ENCODE peak calls at places on chromosomes 16 and 17, in five cellular contexts. One of them, this sample, is unnamed.

GRCh38 chr17:31385428-31386285 is 5.8 kb upstream of the RAB11FIP4 start:
- DNase-seq in cardiac muscle cell: no peak
- DNase-seq in lower leg skin: peak
- DNase-seq in Peyer's patch: no peak
- DNase-seq in left ventricle myocardium inferior: no peak
- DNase-seq in this sample: no peak

GRCh38 chr17:82215095-82215971 is 2.7 kb upstream of the CCDC57 start:
- DNase-seq in cardiac muscle cell: peak
- DNase-seq in left ventricle myocardium inferior: no peak
- DNase-seq in lower leg skin: peak
- DNase-seq in Peyer's patch: no peak
- DNase-seq in this sample: peak

GRCh38 chr17:61337247-61337812 is 62.3 kb upstream of the TBX2 start:
- DNase-seq in lower leg skin: no peak
- DNase-seq in cardiac muscle cell: no peak
- DNase-seq in left ventricle myocardium inferior: no peak
- DNase-seq in Peyer's patch: no peak
- DNase-seq in this sample: no peak

GRCh38 chr16:85199069-85199725 is 86.9 kb upstream of the CIBAR2 start:
- DNase-seq in left ventricle myocardium inferior: no peak
- DNase-seq in cardiac muscle cell: no peak
- DNase-seq in lower leg skin: no peak
- DNase-seq in Peyer's patch: no peak
- DNase-seq in this sample: no peak

GRCh38 chr16:65120811-65121721 is 797 bp downstream of the CDH11 start:
- DNase-seq in left ventricle myocardium inferior: peak
- DNase-seq in cardiac muscle cell: peak
- DNase-seq in Peyer's patch: no peak
- DNase-seq in lower leg skin: peak
- DNase-seq in this sample: no peak

GRCh38 chr16:14074544-14074943 is 3.4 kb downstream of the MRTFB start:
- DNase-seq in left ventricle myocardium inferior: no peak
- DNase-seq in lower leg skin: no peak
- DNase-seq in cardiac muscle cell: no peak
- DNase-seq in Peyer's patch: no peak
- DNase-seq in this sample: no peak

GRCh38 chr17:73510981-73511442 is 133.2 kb downstream of the SDK2 start:
- DNase-seq in cardiac muscle cell: no peak
- DNase-seq in Peyer's patch: no peak
- DNase-seq in left ventricle myocardium inferior: no peak
- DNase-seq in lower leg skin: no peak
- DNase-seq in this sample: no peak

GRCh38 chr16:8258523-8258922 is 331.8 kb downstream of the TMEM114 start:
- DNase-seq in Peyer's patch: no peak
- DNase-seq in lower leg skin: no peak
- DNase-seq in cardiac muscle cell: no peak
- DNase-seq in left ventricle myocardium inferior: no peak
- DNase-seq in this sample: no peak

GRCh38 chr16:85017151-85017550 is 5.8 kb upstream of the ZDHHC7 start:
- DNase-seq in lower leg skin: no peak
- DNase-seq in Peyer's patch: no peak
- DNase-seq in left ventricle myocardium inferior: no peak
- DNase-seq in cardiac muscle cell: peak
- DNase-seq in this sample: peak

GRCh38 chr16:77404823-77405222 is 30.0 kb downstream of the ADAMTS18 start:
- DNase-seq in left ventricle myocardium inferior: no peak
- DNase-seq in lower leg skin: no peak
- DNase-seq in Peyer's patch: no peak
- DNase-seq in cardiac muscle cell: no peak
- DNase-seq in this sample: no peak

GRCh38 chr17:77869041-77869595 is 89.4 kb upstream of the TNRC6C start:
- DNase-seq in cardiac muscle cell: no peak
- DNase-seq in left ventricle myocardium inferior: no peak
- DNase-seq in Peyer's patch: no peak
- DNase-seq in lower leg skin: no peak
- DNase-seq in this sample: no peak

GRCh38 chr16:31700200-31700529 is 172.5 kb downstream of the AHSP start:
- DNase-seq in cardiac muscle cell: no peak
- DNase-seq in lower leg skin: no peak
- DNase-seq in left ventricle myocardium inferior: no peak
- DNase-seq in Peyer's patch: no peak
- DNase-seq in this sample: no peak

GRCh38 chr16:89084814-89085612 is 8.6 kb upstream of the ACSF3 start:
- DNase-seq in lower leg skin: no peak
- DNase-seq in Peyer's patch: no peak
- DNase-seq in cardiac muscle cell: no peak
- DNase-seq in left ventricle myocardium inferior: no peak
- DNase-seq in this sample: no peak

GRCh38 chr16:21283521-21284289 is 5.6 kb upstream of the CRYM start:
- DNase-seq in Peyer's patch: peak
- DNase-seq in cardiac muscle cell: peak
- DNase-seq in left ventricle myocardium inferior: peak
- DNase-seq in lower leg skin: peak
- DNase-seq in this sample: no peak

GRCh38 chr16:9297437-9298113 is 206.1 kb downstream of the HAPSTR1 start:
- DNase-seq in Peyer's patch: no peak
- DNase-seq in left ventricle myocardium inferior: no peak
- DNase-seq in cardiac muscle cell: no peak
- DNase-seq in lower leg skin: no peak
- DNase-seq in this sample: no peak

DNA sequence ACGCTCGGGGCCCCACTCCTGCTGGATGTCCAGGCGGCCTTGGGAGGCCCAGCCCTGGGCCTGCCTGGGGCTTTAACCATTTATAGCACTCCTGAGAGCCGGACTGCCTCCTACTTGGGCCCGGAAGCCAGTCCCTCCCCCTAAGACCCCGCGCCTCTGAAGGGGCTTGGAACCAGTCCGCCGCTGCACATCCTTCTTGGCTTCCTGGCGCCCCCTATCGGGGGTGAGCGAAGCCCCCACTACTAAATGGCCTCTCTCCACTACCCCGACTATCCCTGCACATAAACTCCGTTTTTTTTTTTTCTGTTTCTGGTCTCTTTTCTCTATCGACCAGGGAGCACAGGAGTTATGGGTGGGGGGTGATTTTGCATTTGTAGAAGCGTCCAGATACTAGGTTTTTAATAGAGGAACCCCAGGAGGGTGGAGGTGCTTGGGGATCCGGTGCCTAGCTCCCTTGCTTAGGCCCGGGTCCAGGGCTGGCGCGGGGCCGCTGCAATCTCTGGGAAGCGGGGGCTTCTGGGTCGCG is 633 bp upstream of the NOL3 start:
- DNase-seq in left ventricle myocardium inferior: no peak
- DNase-seq in lower leg skin: no peak
- DNase-seq in cardiac muscle cell: peak
- DNase-seq in Peyer's patch: no peak
- DNase-seq in this sample: peak
- TF ChIP-seq CTCF in left ventricle myocardium inferior: peak
- TF ChIP-seq CTCF in lower leg skin: no peak
- TF ChIP-seq CTCF in cardiac muscle cell: peak
- TF ChIP-seq CTCF in Peyer's patch: peak
- TF ChIP-seq CTCF in this sample: peak

DNA sequence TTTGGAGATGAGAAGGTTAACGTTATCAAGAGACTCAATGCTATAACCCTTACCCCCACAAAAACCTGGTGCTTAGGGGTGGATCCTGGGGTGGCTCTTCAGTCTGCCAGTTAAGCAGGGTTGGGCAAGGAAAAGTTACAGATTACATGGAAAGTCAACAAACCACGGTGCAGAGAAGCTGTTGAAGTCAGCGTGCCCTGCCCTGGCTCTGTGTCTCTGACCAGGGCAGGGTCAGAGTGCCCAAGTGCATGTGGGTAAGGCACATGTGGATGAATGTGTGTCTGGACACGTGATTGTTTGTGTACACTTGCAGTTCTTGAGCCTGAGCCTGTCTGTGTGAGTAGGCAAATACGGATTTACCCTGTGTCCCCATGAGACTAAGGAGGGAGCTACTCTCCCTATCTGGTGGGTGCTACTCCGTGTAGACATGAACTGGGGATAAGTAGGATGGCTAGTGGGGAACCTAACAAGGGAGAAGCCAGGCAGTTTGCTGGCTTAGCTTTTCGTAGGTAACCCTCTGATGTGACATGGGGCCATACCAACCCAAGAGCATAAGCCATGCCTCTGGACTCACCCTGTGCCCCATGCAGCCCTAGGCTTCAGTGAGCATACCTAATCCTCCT is 5.5 kb downstream of the IGFBP4 start:
- DNase-seq in lower leg skin: no peak
- DNase-seq in cardiac muscle cell: no peak
- DNase-seq in left ventricle myocardium inferior: no peak
- DNase-seq in Peyer's patch: no peak
- DNase-seq in this sample: no peak
- H3K4me3 ChIP-seq in lower leg skin: no peak
- H3K4me3 ChIP-seq in cardiac muscle cell: no peak
- H3K4me3 ChIP-seq in left ventricle myocardium inferior: peak
- H3K4me3 ChIP-seq in Peyer's patch: no peak
- H3K4me3 ChIP-seq in this sample: no peak

GRCh38 chr17:58632324-58633314 is 59.2 kb downstream of the TEX14 start:
- DNase-seq in left ventricle myocardium inferior: no peak
- DNase-seq in cardiac muscle cell: no peak
- DNase-seq in lower leg skin: no peak
- DNase-seq in Peyer's patch: no peak
- DNase-seq in this sample: no peak
- TF ChIP-seq CTCF in left ventricle myocardium inferior: no peak
- TF ChIP-seq CTCF in cardiac muscle cell: no peak
- TF ChIP-seq CTCF in lower leg skin: no peak
- TF ChIP-seq CTCF in Peyer's patch: no peak
- TF ChIP-seq CTCF in this sample: no peak

DNA sequence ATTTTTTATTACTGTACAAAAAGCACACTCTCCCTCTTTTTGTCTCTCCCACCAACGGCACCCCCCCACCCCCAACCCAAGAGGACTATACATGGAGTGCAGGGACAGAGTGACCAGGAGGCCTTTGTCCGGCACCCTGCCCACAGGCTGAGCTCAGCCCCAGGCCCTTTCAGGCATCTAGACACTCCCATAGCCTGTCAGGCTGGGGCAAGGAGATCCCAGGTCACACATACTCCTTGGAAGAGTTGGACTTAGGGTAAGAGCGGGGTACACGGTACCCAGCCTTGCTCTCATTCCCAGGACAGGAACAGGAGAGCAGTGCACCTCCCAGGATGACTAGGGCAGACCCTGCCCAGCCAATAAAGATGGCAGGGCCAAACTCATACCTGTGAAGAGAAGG is 2.1 kb downstream of the CLDN7 start:
- DNase-seq in lower leg skin: no peak
- DNase-seq in cardiac muscle cell: no peak
- DNase-seq in left ventricle myocardium inferior: no peak
- DNase-seq in Peyer's patch: no peak
- DNase-seq in this sample: no peak
- H3K4me3 ChIP-seq in lower leg skin: no peak
- H3K4me3 ChIP-seq in cardiac muscle cell: no peak
- H3K4me3 ChIP-seq in left ventricle myocardium inferior: no peak
- H3K4me3 ChIP-seq in Peyer's patch: peak
- H3K4me3 ChIP-seq in this sample: no peak

GRCh38 chr16:81450783-81451491 is 6.3 kb downstream of the CMIP start:
- DNase-seq in left ventricle myocardium inferior: no peak
- DNase-seq in Peyer's patch: no peak
- DNase-seq in cardiac muscle cell: no peak
- DNase-seq in lower leg skin: no peak
- DNase-seq in this sample: no peak
- TF ChIP-seq CTCF in left ventricle myocardium inferior: no peak
- TF ChIP-seq CTCF in Peyer's patch: no peak
- TF ChIP-seq CTCF in cardiac muscle cell: no peak
- TF ChIP-seq CTCF in lower leg skin: no peak
- TF ChIP-seq CTCF in this sample: no peak

DNA sequence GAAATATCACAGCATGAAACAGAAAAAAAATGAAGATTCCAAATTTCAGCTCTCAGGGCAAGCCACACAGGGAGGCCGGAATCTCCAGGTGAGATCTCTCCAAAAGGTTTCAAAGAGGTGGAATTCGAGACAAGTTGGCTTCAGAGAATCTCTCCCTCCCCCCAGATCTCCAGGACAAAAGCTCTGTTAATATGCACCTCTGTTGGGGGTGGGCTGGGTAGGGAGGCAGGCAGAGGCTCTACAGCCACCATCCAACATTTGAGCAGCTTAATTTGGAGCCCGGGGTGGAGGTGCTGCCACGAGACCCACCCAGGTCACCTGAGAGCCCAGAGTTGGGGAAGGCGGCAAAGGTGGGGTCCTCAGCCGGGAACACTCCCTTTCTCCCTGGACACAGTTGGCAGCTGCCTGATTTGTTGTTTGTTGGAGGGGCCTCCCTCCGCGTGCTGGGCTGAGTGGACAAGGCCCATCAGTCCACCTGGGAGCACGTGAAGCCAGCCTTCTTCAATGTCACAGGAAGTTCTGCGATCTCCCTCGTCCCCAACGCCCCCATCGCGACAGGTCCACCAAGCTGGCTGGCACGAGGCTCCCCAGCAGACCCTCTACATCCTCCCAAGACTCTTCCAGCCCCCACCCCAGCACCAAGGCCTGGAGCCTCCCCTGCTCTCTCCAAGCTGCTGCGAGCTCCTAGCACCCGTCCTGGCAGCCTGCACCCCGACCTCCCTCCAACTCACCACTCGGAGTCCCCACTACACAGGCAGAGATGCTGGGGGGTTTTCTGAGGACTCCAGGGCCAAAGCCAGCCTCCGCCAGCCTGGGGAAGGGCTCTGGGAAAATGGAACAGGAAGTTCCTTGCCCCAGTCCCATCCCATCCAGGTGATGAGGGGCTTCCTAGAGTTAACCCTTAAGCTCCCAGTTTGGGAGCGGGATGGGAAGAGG is at the start of gene ZSCAN10:
- DNase-seq in cardiac muscle cell: no peak
- DNase-seq in Peyer's patch: no peak
- DNase-seq in left ventricle myocardium inferior: no peak
- DNase-seq in lower leg skin: no peak
- DNase-seq in this sample: no peak
- H3K4me3 ChIP-seq in cardiac muscle cell: peak
- H3K4me3 ChIP-seq in Peyer's patch: peak
- H3K4me3 ChIP-seq in left ventricle myocardium inferior: peak
- H3K4me3 ChIP-seq in lower leg skin: no peak
- H3K4me3 ChIP-seq in this sample: peak

GRCh38 chr16:57516176-57516725 is 20.1 kb downstream of the CCDC102A start:
- DNase-seq in Peyer's patch: no peak
- DNase-seq in left ventricle myocardium inferior: no peak
- DNase-seq in lower leg skin: no peak
- DNase-seq in cardiac muscle cell: no peak
- DNase-seq in this sample: no peak

GRCh38 chr16:57516773-57517172 is 19.6 kb downstream of the CCDC102A start:
- DNase-seq in lower leg skin: no peak
- DNase-seq in cardiac muscle cell: no peak
- DNase-seq in left ventricle myocardium inferior: no peak
- DNase-seq in Peyer's patch: no peak
- DNase-seq in this sample: no peak

GRCh38 chr16:57514371-57514770 is 22.0 kb downstream of the CCDC102A start:
- DNase-seq in Peyer's patch: no peak
- DNase-seq in lower leg skin: no peak
- DNase-seq in left ventricle myocardium inferior: no peak
- DNase-seq in cardiac muscle cell: no peak
- DNase-seq in this sample: no peak

GRCh38 chr16:57513371-57514102 is 22.8 kb downstream of the CCDC102A start:
- DNase-seq in lower leg skin: no peak
- DNase-seq in cardiac muscle cell: no peak
- DNase-seq in left ventricle myocardium inferior: no peak
- DNase-seq in Peyer's patch: no peak
- DNase-seq in this sample: no peak

GRCh38 chr16:57514891-57515600 is 21.3 kb downstream of the CCDC102A start:
- DNase-seq in cardiac muscle cell: no peak
- DNase-seq in Peyer's patch: no peak
- DNase-seq in lower leg skin: no peak
- DNase-seq in left ventricle myocardium inferior: no peak
- DNase-seq in this sample: no peak
- TF ChIP-seq CTCF in cardiac muscle cell: no peak
- TF ChIP-seq CTCF in Peyer's patch: no peak
- TF ChIP-seq CTCF in lower leg skin: no peak
- TF ChIP-seq CTCF in left ventricle myocardium inferior: no peak
- TF ChIP-seq CTCF in this sample: no peak

GRCh38 chr17:28320215-28321061 is 1.4 kb downstream of the TMEM97 start:
- DNase-seq in Peyer's patch: no peak
- DNase-seq in lower leg skin: no peak
- DNase-seq in left ventricle myocardium inferior: no peak
- DNase-seq in cardiac muscle cell: no peak
- DNase-seq in this sample: no peak
- H3K4me3 ChIP-seq in Peyer's patch: no peak
- H3K4me3 ChIP-seq in lower leg skin: no peak
- H3K4me3 ChIP-seq in left ventricle myocardium inferior: no peak
- H3K4me3 ChIP-seq in cardiac muscle cell: peak
- H3K4me3 ChIP-seq in this sample: peak

This sample was measured in GM12865.